ENCODE peak calls at places on chromosomes 3 and 15, in nine cellular contexts. O is HCT116; S is effector memory CD4-positive, alpha-beta T cell; U is astrocyte; G is astrocyte of the spinal cord; R is MM.1S; T is CD4-positive, alpha-beta memory T cell; B is PC-3; Z is endothelial cell of umbilical vein. V is an unnamed sample.

GRCh38 chr3:128554465-128555097 is 61.6 kb upstream of the GATA2 start:
- DNase-seq in O (no peak), S (no peak), U (no peak), G (no peak), R (no peak), T (no peak), B (no peak), Z (no peak), V (no peak)

GRCh38 chr3:142180761-142181362 is 31.5 kb upstream of the TFDP2 start:
- DNase-seq in O (peak; percentile 4), S (peak; percentile 8), U (peak; percentile 9), G (peak; percentile 33), R (peak; percentile 31), T (peak; percentile 28), B (peak; percentile 37), Z (peak; percentile 51), V (peak; percentile 40)

GRCh38 chr3:8080464-8080863 is 421.2 kb upstream of the LMCD1 start:
- DNase-seq in O (no peak), S (no peak), U (no peak), G (no peak), R (no peak), T (no peak), B (no peak), Z (no peak), V (no peak)

GRCh38 chr15:84810073-84810840 is 6.9 kb upstream of the ALPK3 start:
- DNase-seq in O (no peak), S (no peak), U (peak; percentile 29), G (no peak), R (no peak), T (no peak), B (peak; percentile 29), Z (no peak), V (no peak)

GRCh38 chr3:133589503-133589902 is 16.0 kb downstream of the CDV3 start:
- DNase-seq in O (no peak), S (no peak), U (no peak), G (no peak), R (no peak), T (no peak), B (peak; percentile 36), Z (no peak), V (no peak)

GRCh38 chr3:126194713-126195305 is 14.4 kb upstream of the ALDH1L1 start:
- DNase-seq in O (no peak), S (no peak), U (no peak), G (peak; percentile 20), R (no peak), T (no peak), B (peak; percentile 16), Z (no peak), V (no peak)

GRCh38 chr15:78636378-78636859 is 4.6 kb downstream of the CHRNB4 start:
- DNase-seq in O (no peak), S (no peak), U (no peak), G (no peak), R (no peak), T (no peak), B (no peak), Z (no peak), V (no peak)

GRCh38 chr15:37485056-37485455 is 384.7 kb upstream of the MEIS2 start:
- DNase-seq in O (no peak), S (no peak), U (no peak), G (no peak), R (no peak), T (no peak), B (no peak), Z (no peak), V (no peak)

GRCh38 chr15:85973584-85974347 is 105.9 kb upstream of the AGBL1 start:
- DNase-seq in O (no peak), S (no peak), U (peak; percentile 32), G (no peak), R (no peak), T (no peak), B (no peak), Z (no peak), V (no peak)

GRCh38 chr3:149736180-149737100 is 15.8 kb downstream of the COMMD2 start:
- DNase-seq in O (peak; percentile 40), S (no peak), U (peak; percentile 79), G (peak; percentile 79), R (peak; percentile 36), T (no peak), B (peak; percentile 74), Z (peak; percentile 29), V (no peak)

GRCh38 chr15:73318463-73319351 is 50.1 kb downstream of the HCN4 start:
- DNase-seq in O (no peak), S (no peak), U (no peak), G (no peak), R (no peak), T (no peak), B (no peak), Z (no peak), V (no peak)

GRCh38 chr3:150469031-150469930 is 61.2 kb downstream of the TSC22D2 start:
- DNase-seq in O (peak; percentile 68), S (no peak), U (peak; percentile 98), G (peak; percentile 97), R (no peak), T (no peak), B (peak; percentile 98), Z (peak; percentile 88), V (no peak)

GRCh38 chr3:50616003-50616769 is 765 bp upstream of the MAPKAPK3 start:
- DNase-seq in O (peak; percentile 82), S (peak; percentile 81), U (peak; percentile 53), G (peak; percentile 82), R (peak; percentile 78), T (peak; percentile 80), B (peak; percentile 91), Z (peak; percentile 77), V (peak; percentile 79)

GRCh38 chr3:149975919-149976318 is 5.2 kb upstream of the PFN2 start:
- DNase-seq in O (no peak), S (no peak), U (no peak), G (no peak), R (no peak), T (no peak), B (no peak), Z (no peak), V (peak; percentile 20)

GRCh38 chr15:76668900-76669299 is 236.2 kb downstream of the SCAPER start:
- DNase-seq in O (no peak), S (no peak), U (no peak), G (no peak), R (no peak), T (no peak), B (no peak), Z (no peak), V (no peak)

GRCh38 chr15:76664895-76665294 is 240.2 kb downstream of the SCAPER start:
- DNase-seq in O (no peak), S (no peak), U (no peak), G (no peak), R (no peak), T (no peak), B (no peak), Z (no peak), V (no peak)

GRCh38 chr15:76667943-76668715 is 237.0 kb downstream of the SCAPER start:
- DNase-seq in O (no peak), S (no peak), U (no peak), G (no peak), R (no peak), T (no peak), B (no peak), Z (no peak), V (no peak)

GRCh38 chr15:76663529-76663928 is 241.6 kb downstream of the SCAPER start:
- DNase-seq in O (no peak), S (no peak), U (no peak), G (no peak), R (no peak), T (no peak), B (no peak), Z (no peak), V (no peak)

GRCh38 chr15:76664411-76664810 is 240.7 kb downstream of the SCAPER start:
- DNase-seq in O (no peak), S (no peak), U (no peak), G (no peak), R (no peak), T (no peak), B (no peak), Z (no peak), V (no peak)
- H3K4me3 ChIP-seq in O (no peak overlapping the region), S (no peak overlapping the region), U (no peak overlapping the region), G (no peak overlapping the region), R (no peak overlapping the region), T (no peak overlapping the region), B (no peak overlapping the region), Z (no peak overlapping the region), V (no peak overlapping the region)

GRCh38 chr15:44738340-44738984 is 2.1 kb downstream of the TRIM69 start:
- DNase-seq in O (peak; percentile 62), S (no peak), U (peak; percentile 20), G (peak; percentile 67), R (peak; percentile 52), T (peak; percentile 64), B (peak; percentile 87), Z (peak; percentile 66), V (no peak)

GRCh38 chr15:44736261-44736765 is at the start of gene TRIM69:
- DNase-seq in O (no peak), S (no peak), U (no peak), G (no peak), R (peak; percentile 21), T (no peak), B (no peak), Z (no peak), V (peak; percentile 20)

GRCh38 chr15:44734839-44735481 is 1.4 kb upstream of the TRIM69 start:
- DNase-seq in O (no peak), S (no peak), U (no peak), G (no peak), R (no peak), T (no peak), B (no peak), Z (no peak), V (no peak)

GRCh38 chr15:44735482-44736260 is 657 bp upstream of the TRIM69 start:
- DNase-seq in O (no peak), S (no peak), U (no peak), G (no peak), R (no peak), T (no peak), B (no peak), Z (no peak), V (peak; percentile 22)
- H3K4me3 ChIP-seq in O (no peak overlapping the region), S (peak overlapping the region; percentile 28), U (no peak overlapping the region), G (no peak overlapping the region), R (peak overlapping the region; percentile 30), T (peak overlapping the region; percentile 55), B (no peak overlapping the region), Z (no peak overlapping the region), V (peak overlapping the region; percentile 87)

DNA sequence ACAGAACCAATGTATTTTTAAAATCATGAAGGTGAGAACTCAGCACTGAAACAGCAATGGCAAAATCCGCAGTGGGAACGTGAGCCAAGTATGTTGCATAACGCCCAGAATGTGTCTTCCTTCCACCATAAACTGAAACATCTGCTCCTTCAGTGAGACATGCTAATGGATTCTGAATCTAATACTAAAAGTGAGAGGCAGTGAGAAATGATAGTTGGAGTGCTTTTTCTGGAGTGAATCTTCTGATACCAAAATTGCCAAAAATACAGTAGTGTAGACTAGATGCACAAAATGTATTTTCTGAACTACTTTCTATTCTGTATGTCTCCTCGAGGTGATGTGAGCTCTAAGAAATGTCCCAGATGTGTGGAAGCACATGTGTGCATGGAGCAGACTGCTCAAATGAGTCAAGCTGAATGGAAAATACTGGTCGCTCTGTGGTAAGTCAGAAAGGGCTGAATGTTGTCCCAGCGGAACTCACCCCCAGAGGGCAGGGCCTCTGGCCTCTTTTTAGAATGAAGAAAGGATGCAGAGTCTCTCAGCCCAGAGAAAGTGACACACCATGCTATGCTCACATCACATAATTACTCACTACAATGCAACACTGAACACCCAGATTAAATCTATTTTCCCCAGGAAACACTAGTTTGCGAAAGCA is 73.0 kb downstream of the ATP10A start:
- DNase-seq in O (no peak), S (no peak), U (peak; percentile 84), G (peak; percentile 75), R (no peak), T (no peak), B (peak; percentile 9), Z (no peak), V (peak; percentile 26)
- H3K4me3 ChIP-seq in O (no peak overlapping the region), S (no peak overlapping the region), U (no peak overlapping the region), G (no peak overlapping the region), R (no peak overlapping the region), T (no peak overlapping the region), B (no peak overlapping the region), Z (no peak overlapping the region), V (no peak overlapping the region)

GRCh38 chr15:23646165-23647000 is 1.3 kb downstream of the MAGEL2 start:
- DNase-seq in O (no peak), S (no peak), U (no peak), G (no peak), R (no peak), T (no peak), B (no peak), Z (no peak), V (no peak)
- H3K4me3 ChIP-seq in O (no peak overlapping the region), S (no peak overlapping the region), U (no peak overlapping the region), G (no peak overlapping the region), R (no peak overlapping the region), T (no peak overlapping the region), B (no peak overlapping the region), Z (no peak overlapping the region), V (no peak overlapping the region)

V was measured in CD4-positive, CD25-positive, alpha-beta regulatory T cell.